ENCODE peak calls at places on chromosomes 5 and 9, in seven cellular contexts. C, Q, L, M, D, B and J are unnamed samples.

GRCh38 chr9:93082841-93083411 is 13.1 kb upstream of the CARD19 start:
- DNase-seq in C (peak; percentile 50), Q (no peak), L (no peak), M (peak; percentile 47), D (no peak), B (no peak), J (peak; percentile 78)

GRCh38 chr5:44389410-44389879 is at the start of gene FGF10:
- DNase-seq in C (peak; percentile 49), Q (peak; percentile 4), L (no peak), M (peak; percentile 78), D (peak; percentile 3), B (no peak), J (no peak)

GRCh38 chr5:122295138-122295537 is 16.9 kb upstream of the SNCAIP start:
- DNase-seq in C (no peak), Q (no peak), L (no peak), M (no peak), D (no peak), B (no peak), J (no peak)

GRCh38 chr9:75147638-75148037 is 59.3 kb downstream of the OSTF1 start:
- DNase-seq in C (no peak), Q (no peak), L (no peak), M (no peak), D (peak; percentile 6), B (peak; percentile 18), J (no peak)

GRCh38 chr5:159576902-159577301 is 246.6 kb upstream of the IL12B start:
- DNase-seq in C (no peak), Q (no peak), L (no peak), M (no peak), D (no peak), B (no peak), J (no peak)

GRCh38 chr5:135031146-135031812 is 2.7 kb downstream of the PITX1 start:
- DNase-seq in C (no peak), Q (no peak), L (no peak), M (peak; percentile 67), D (no peak), B (no peak), J (no peak)

GRCh38 chr5:159667286-159667685 is 249.0 kb upstream of the ADRA1B start:
- DNase-seq in C (no peak), Q (no peak), L (no peak), M (no peak), D (no peak), B (no peak), J (no peak)

GRCh38 chr9:127074561-127075548 is 47.6 kb downstream of the ANGPTL2 start:
- DNase-seq in C (no peak), Q (peak; percentile 58), L (no peak), M (no peak), D (no peak), B (no peak), J (peak; percentile 46)

GRCh38 chr5:5591567-5591966 is 169.1 kb downstream of the ICE1 start:
- DNase-seq in C (no peak), Q (no peak), L (no peak), M (no peak), D (no peak), B (no peak), J (no peak)

GRCh38 chr5:168023190-168023589 is 268.3 kb upstream of the WWC1 start:
- DNase-seq in C (peak; percentile 65), Q (peak; percentile 70), L (peak; percentile 48), M (no peak), D (no peak), B (no peak), J (no peak)

GRCh38 chr9:94031380-94031779 is 52.9 kb upstream of the PTPDC1 start:
- DNase-seq in C (no peak), Q (no peak), L (no peak), M (no peak), D (peak; percentile 22), B (no peak), J (no peak)

GRCh38 chr5:178284095-178284675 is 51.6 kb upstream of the PHYKPL start:
- DNase-seq in C (no peak), Q (no peak), L (no peak), M (no peak), D (no peak), B (no peak), J (no peak)
- TF ChIP-seq CTCF in C (peak; percentile 18), Q (peak; percentile 40), L (peak; percentile 45), M (peak; percentile 13), D (peak; percentile 55), B (peak; percentile 55), J (peak; percentile 44)

DNA sequence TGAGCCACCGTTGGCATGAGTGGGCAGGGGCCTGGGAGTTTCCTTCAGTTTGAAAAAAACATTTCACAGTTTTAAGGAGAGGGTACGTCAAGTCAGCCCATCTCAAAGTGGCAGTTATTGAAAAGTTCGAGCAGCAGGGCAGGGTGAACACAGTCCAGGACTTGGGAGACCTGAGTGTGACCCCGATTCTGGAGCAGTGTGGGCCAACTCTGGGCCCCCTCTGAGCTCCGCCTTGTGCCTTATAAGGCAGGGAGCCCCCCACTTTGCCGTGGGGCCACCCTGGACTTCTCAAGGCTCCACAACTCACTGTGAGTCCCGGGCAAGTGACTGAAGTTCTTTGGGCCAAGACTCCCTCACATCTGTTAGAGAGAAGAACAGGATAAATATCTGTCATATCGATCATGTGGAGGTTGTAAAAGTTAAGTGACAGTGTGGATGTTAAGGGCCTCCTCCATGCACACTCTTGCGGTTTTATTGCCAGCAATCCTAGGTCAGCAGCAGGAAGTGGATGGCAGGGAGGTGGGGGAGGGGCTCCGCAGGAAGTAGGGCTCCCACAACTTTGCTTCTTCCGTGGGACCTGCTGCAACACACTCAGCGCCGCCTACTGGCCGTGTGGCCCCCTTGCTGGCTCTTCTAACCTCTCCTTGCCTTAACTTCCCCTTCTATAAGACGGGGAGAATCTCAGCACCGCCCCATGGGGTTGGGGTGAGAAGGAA is 38.4 kb downstream of the HRH2 start:
- DNase-seq in C (peak; percentile 73), Q (peak; percentile 62), L (no peak), M (peak; percentile 85), D (no peak), B (peak; percentile 53), J (no peak)
- TF ChIP-seq CTCF in C (peak; percentile 38), Q (peak; percentile 50), L (peak; percentile 50), M (peak; percentile 55), D (no peak), B (peak; percentile 50), J (peak; percentile 34)

GRCh38 chr5:74017112-74017511 is 391.1 kb downstream of the ARHGEF28 start:
- DNase-seq in C (no peak), Q (no peak), L (peak; percentile 19), M (no peak), D (no peak), B (no peak), J (no peak)

GRCh38 chr5:74013222-74013621 is 387.2 kb downstream of the ARHGEF28 start:
- DNase-seq in C (no peak), Q (no peak), L (no peak), M (no peak), D (no peak), B (no peak), J (no peak)

GRCh38 chr5:74017786-74018211 is 391.8 kb downstream of the ARHGEF28 start:
- DNase-seq in C (no peak), Q (no peak), L (peak; percentile 43), M (no peak), D (peak; percentile 71), B (no peak), J (no peak)

GRCh38 chr5:74015716-74016115 is 389.7 kb downstream of the ARHGEF28 start:
- DNase-seq in C (no peak), Q (no peak), L (no peak), M (no peak), D (no peak), B (no peak), J (no peak)

DNA sequence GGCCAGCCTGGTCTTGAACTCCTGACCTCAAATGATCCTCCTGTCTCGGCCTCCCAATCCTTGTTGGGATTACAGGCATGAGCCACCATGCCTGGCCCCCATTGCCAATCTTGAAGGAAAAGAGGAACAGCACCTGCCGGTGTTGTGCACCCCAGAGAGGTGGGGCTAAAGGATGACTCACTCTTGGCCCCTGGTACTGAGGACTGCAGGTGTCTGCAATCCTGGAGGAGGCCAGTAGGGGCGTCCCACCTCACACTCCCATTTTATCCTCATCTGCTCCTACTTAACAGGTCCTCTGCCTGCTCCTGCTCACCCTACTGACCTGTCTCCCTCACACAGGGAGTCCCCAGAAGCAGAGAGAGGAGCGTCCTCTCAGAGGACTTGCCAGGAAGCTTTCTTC is 390.4 kb downstream of the ARHGEF28 start:
- DNase-seq in C (no peak), Q (no peak), L (no peak), M (no peak), D (no peak), B (no peak), J (no peak)
- TF ChIP-seq CTCF in C (no peak), Q (no peak), L (no peak), M (no peak), D (peak; percentile 10), B (peak; percentile 17), J (no peak)

GRCh38 chr9:95111716-95112115 is 205.8 kb downstream of the FANCC start:
- DNase-seq in C (peak; percentile 31), Q (no peak), L (no peak), M (peak; percentile 26), D (no peak), B (no peak), J (no peak)

GRCh38 chr9:95116820-95117204 is 200.7 kb downstream of the FANCC start:
- DNase-seq in C (no peak), Q (no peak), L (no peak), M (no peak), D (peak; percentile 66), B (no peak), J (no peak)

GRCh38 chr9:95115104-95115503 is 202.4 kb downstream of the FANCC start:
- DNase-seq in C (no peak), Q (no peak), L (no peak), M (no peak), D (no peak), B (no peak), J (no peak)

GRCh38 chr9:95112436-95113280 is 204.9 kb downstream of the FANCC start:
- DNase-seq in C (peak; percentile 45), Q (no peak), L (no peak), M (peak; percentile 41), D (no peak), B (no peak), J (no peak)

DNA sequence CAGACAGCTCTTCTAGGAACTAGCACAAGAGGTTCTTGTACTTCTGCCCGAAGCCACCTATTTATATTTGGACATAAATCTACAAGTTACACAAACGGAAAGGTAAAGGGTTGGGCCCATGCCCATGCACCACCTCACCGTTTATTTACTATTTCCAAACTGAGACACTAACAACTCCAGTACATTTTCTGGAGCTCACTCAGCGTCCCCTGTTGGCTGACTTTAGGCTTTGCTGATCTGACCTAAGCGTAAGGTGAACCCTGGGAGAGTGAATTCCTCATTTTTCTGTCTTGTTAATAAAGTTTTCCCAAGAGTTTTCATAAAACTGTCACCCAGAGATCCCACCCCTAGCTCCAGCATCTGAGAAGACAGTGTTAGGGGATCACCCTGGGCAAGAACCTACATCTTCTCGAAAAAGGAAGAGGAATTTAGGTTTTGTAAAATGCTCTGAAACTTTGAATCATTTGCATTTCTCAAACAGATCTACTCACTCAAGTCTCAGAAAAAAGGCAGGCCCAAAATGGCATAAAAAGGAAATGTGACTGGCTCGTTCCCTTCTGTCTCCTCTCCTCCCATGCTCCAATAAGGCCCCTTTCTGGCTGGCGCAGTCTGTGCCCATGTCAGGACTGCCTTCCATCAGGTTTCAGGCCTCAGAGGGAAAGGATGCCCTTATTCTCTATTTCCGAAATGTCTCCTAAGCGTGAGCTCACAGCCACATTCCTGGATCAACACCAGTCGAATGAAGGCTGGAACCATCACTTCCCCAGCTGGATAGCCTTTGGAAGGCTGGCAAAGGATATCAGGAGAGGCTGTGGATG is 201.3 kb downstream of the FANCC start:
- DNase-seq in C (no peak), Q (no peak), L (peak; percentile 90), M (no peak), D (no peak), B (no peak), J (no peak)
- TF ChIP-seq CTCF in C (peak; percentile 12), Q (peak; percentile 41), L (peak; percentile 82), M (no peak), D (no peak), B (no peak), J (peak; percentile 19)

GRCh38 chr9:109098221-109098959 is 21.4 kb downstream of the TMEM245 start:
- DNase-seq in C (no peak), Q (peak; percentile 24), L (peak; percentile 52), M (no peak), D (peak; percentile 95), B (no peak), J (no peak)
- TF ChIP-seq CTCF in C (peak; percentile 18), Q (peak; percentile 51), L (peak; percentile 22), M (peak; percentile 16), D (peak; percentile 39), B (no peak), J (peak; percentile 59)